ENCODE peak calls at places on chromosomes 4 and X, in seven cellular contexts. N is MM.1S, O is mesendoderm, L is right atrium auricular region, C is breast epithelium, X is foreskin keratinocyte, K is PC-3. Y is an unnamed sample.

GRCh38 chr4:38125816-38126215 is 165.6 kb downstream of the PTTG2 start:
- DNase-seq in K (peak; percentile 10), C (no peak), O (no peak), L (no peak), X (no peak), N (no peak), Y (no peak)

GRCh38 chr4:76233967-76234678 is 17.4 kb upstream of the FAM47E start:
- DNase-seq in N (no peak), L (no peak), K (no peak), C (no peak), O (peak; percentile 63), X (no peak), Y (peak; percentile 62)

GRCh38 chrX:108516184-108516583 is 76.5 kb downstream of the COL4A5 start:
- DNase-seq in O (no peak), L (no peak), C (no peak), K (no peak), N (no peak), X (no peak), Y (no peak)

GRCh38 chrX:88135735-88136134 is 611.3 kb upstream of the CPXCR1 start:
- DNase-seq in K (peak; percentile 35), N (peak; percentile 28), O (peak; percentile 6), X (no peak), C (no peak), L (no peak), Y (no peak)

GRCh38 chr4:121675715-121676114 is 21.1 kb downstream of the ANXA5 start:
- DNase-seq in K (no peak), N (no peak), O (peak; percentile 54), X (no peak), L (no peak), C (no peak), Y (no peak)

GRCh38 chr4:41160010-41160789 is 54.1 kb downstream of the APBB2 start:
- DNase-seq in X (peak; percentile 98), K (peak; percentile 89), O (peak; percentile 77), L (no peak), C (no peak), N (no peak), Y (no peak)

GRCh38 chr4:20253799-20254409 is 2.2 kb downstream of the SLIT2 start:
- DNase-seq in L (no peak), C (peak; percentile 50), K (peak; percentile 27), O (peak; percentile 42), X (no peak), N (no peak), Y (peak; percentile 45)

GRCh38 chr4:2047781-2048581 is 11.1 kb upstream of the NAT8L start:
- DNase-seq in K (no peak), C (no peak), X (no peak), O (no peak), N (no peak), L (no peak), Y (no peak)

GRCh38 chr4:26557164-26557563 is 26.7 kb upstream of the TBC1D19 start:
- DNase-seq in C (no peak), L (no peak), K (peak; percentile 20), O (no peak), N (no peak), X (peak; percentile 21), Y (no peak)

GRCh38 chrX:13955975-13956374 is 73.7 kb downstream of the GEMIN8 start:
- DNase-seq in C (no peak), L (no peak), K (no peak), N (no peak), X (no peak), O (no peak), Y (no peak)

GRCh38 chr4:162350331-162350730 is 186.5 kb upstream of the FSTL5 start:
- DNase-seq in K (peak; percentile 19), X (no peak), N (no peak), O (no peak), L (no peak), C (no peak), Y (no peak)

GRCh38 chrX:24990585-24990984 is 25.2 kb downstream of the ARX start:
- DNase-seq in K (no peak), L (no peak), C (no peak), N (no peak), X (no peak), O (peak; percentile 26), Y (no peak)

GRCh38 chrX:100687546-100687945 is 43.5 kb downstream of the SRPX2 start:
- DNase-seq in L (no peak), O (no peak), N (no peak), K (no peak), X (no peak), C (no peak), Y (no peak)

GRCh38 chr4:2182981-2183380 is 58.9 kb downstream of the HAUS3 start:
- DNase-seq in K (no peak), L (no peak), O (no peak), X (no peak), C (no peak), N (no peak), Y (no peak)

GRCh38 chrX:110373310-110373709 is 14.7 kb downstream of the RTL9 start:
- DNase-seq in O (no peak), K (no peak), L (no peak), C (no peak), N (no peak), X (no peak), Y (no peak)

GRCh38 chr4:142091691-142092182 is 455.4 kb downstream of the IL15 start:
- DNase-seq in L (peak; percentile 74), X (peak; percentile 31), O (no peak), C (no peak), K (peak; percentile 92), N (no peak), Y (no peak)

GRCh38 chrX:118864063-118864630 is 40.5 kb downstream of the ZCCHC12 start:
- DNase-seq in X (no peak), O (no peak), C (no peak), K (peak; percentile 38), N (no peak), L (no peak), Y (no peak)

GRCh38 chr4:153603258-153603657 is 80.8 kb upstream of the TLR2 start:
- DNase-seq in C (no peak), L (no peak), N (no peak), X (no peak), K (no peak), O (no peak), Y (no peak)

GRCh38 chr4:136442447-136442846 is 1089.8 kb downstream of the PCDH18 start:
- DNase-seq in O (no peak), X (no peak), K (no peak), C (no peak), L (peak; percentile 55), N (no peak), Y (no peak)

GRCh38 chrX:9267415-9267814 is 197.4 kb upstream of the TBL1X start:
- DNase-seq in X (no peak), O (no peak), L (no peak), N (no peak), K (peak; percentile 82), C (no peak), Y (no peak)

GRCh38 chrX:112832481-112833095 is 8.0 kb downstream of the AMOT start:
- DNase-seq in L (no peak), C (no peak), N (peak; percentile 55), K (peak; percentile 47), O (peak; percentile 53), X (no peak), Y (peak; percentile 65)

GRCh38 chr4:2058264-2059033 is 678 bp upstream of the NAT8L start:
- DNase-seq in N (no peak), C (no peak), O (no peak), L (no peak), K (no peak), X (no peak), Y (peak; percentile 42)

GRCh38 chrX:97039363-97040029 is 155.8 kb downstream of the RPA4 start:
- DNase-seq in C (no peak), X (peak; percentile 5), O (no peak), L (no peak), N (no peak), K (peak; percentile 40), Y (no peak)

GRCh38 chr4:70613893-70614572 is 14.5 kb upstream of the ENAM start:
- DNase-seq in N (peak; percentile 30), C (no peak), K (no peak), O (no peak), L (no peak), X (no peak), Y (no peak)

DNA sequence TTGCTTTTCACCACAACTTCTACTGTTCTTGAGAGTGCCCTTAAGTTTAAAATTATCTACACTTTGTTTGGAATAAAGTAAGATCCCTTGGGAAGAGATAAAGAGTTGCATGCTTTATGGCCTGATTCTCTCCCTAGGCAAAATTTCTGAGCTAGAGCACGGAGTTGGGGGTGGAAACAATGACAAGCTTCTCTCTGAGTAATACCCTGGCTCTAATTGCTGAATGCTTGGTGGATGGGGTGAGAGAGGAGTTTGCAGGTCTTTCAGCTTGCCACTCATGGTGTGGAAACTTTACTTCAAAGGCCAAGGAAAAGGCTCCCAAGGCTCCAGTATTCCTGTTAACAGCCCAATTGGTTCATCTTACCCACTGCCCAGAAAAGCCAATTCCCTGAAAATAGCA is 26.1 kb upstream of the PRDM8 start:
- DNase-seq in O (peak; percentile 10), N (no peak), L (no peak), K (no peak), X (no peak), C (no peak), Y (no peak)
- H3K27ac ChIP-seq in O (no peak overlapping the region), N (no peak overlapping the region), L (no peak overlapping the region), K (no peak overlapping the region), X (no peak overlapping the region), C (no peak overlapping the region), Y (no peak overlapping the region)

GRCh38 chr4:3304831-3305609 is 12.2 kb downstream of the RGS12 start:
- DNase-seq in C (peak; percentile 52), N (no peak), K (no peak), O (no peak), L (no peak), X (no peak), Y (peak; percentile 37)
- H3K4me1 ChIP-seq in C (peaks cover 7% of the 10 kb centered on the region), N (no peaks in the 10 kb centered on the region), K (no peaks in the 10 kb centered on the region), O (no peaks in the 10 kb centered on the region), L (peaks cover 31% of the 10 kb centered on the region), X (no peaks in the 10 kb centered on the region), Y (peaks cover 45% of the 10 kb centered on the region)

GRCh38 chr4:108433832-108434231 is 186.5 kb upstream of the RPL34 start:
- DNase-seq in O (no peak), K (peak; percentile 34), C (no peak), L (no peak), X (peak; percentile 39), N (no peak), Y (no peak)
- H3K27ac ChIP-seq in O (no peak overlapping the region), K (no peak overlapping the region), C (no peak overlapping the region), L (no peak overlapping the region), X (no peak overlapping the region), N (no peak overlapping the region), Y (peak overlapping the region; percentile 31)

GRCh38 chrX:23764585-23764984 is 18.4 kb upstream of the SAT1 start:
- DNase-seq in N (no peak), O (no peak), X (no peak), C (no peak), L (no peak), K (no peak), Y (no peak)
- H3K4me1 ChIP-seq in N (no peaks in the 10 kb centered on the region), O (no peaks in the 10 kb centered on the region), X (no peaks in the 10 kb centered on the region), C (no peaks in the 10 kb centered on the region), L (no peaks in the 10 kb centered on the region), K (no peaks in the 10 kb centered on the region), Y (no peaks in the 10 kb centered on the region)